ENCODE peak calls at places on chromosomes 12 and 14, in five cellular contexts. N is omental fat pad, W is skeletal muscle cell, H is fibroblast of the conjunctiva, Q is activated gamma-delta T cell treated with Interleukin-2 at 50 U/mL for 16 hours. X is an unnamed sample.

GRCh38 chr14:74491952-74492351 is 1.2 kb downstream of the NPC2 start:
- DNase-seq in W (no peak), N (no peak), H (peak; percentile 28), Q (no peak), X (peak; percentile 51)

GRCh38 chr12:117975006-117975405 is 6.2 kb upstream of the KSR2 start:
- DNase-seq in H (no peak), Q (no peak), W (no peak), N (no peak), X (no peak)

GRCh38 chr12:127191124-127191523 is 1075.8 kb upstream of the TMEM132C start:
- DNase-seq in N (no peak), W (peak; percentile 54), H (peak; percentile 13), Q (no peak), X (no peak)

GRCh38 chr12:52029686-52030085 is 21.6 kb upstream of the NR4A1 start:
- DNase-seq in W (no peak), H (no peak), N (no peak), Q (no peak), X (no peak)

GRCh38 chr12:12755923-12756322 is 29.5 kb upstream of the APOLD1 start:
- DNase-seq in N (no peak), H (no peak), W (no peak), Q (no peak), X (no peak)

GRCh38 chr14:64826845-64827244 is 52.9 kb downstream of the SPTB start:
- DNase-seq in N (no peak), Q (no peak), W (no peak), H (no peak), X (no peak)

GRCh38 chr12:115008951-115009350 is 325.0 kb upstream of the TBX3 start:
- DNase-seq in H (no peak), Q (no peak), N (no peak), W (no peak), X (no peak)

GRCh38 chr12:12930633-12931032 is 21.3 kb downstream of the GPRC5D start:
- DNase-seq in W (no peak), N (no peak), H (no peak), Q (no peak), X (no peak)

GRCh38 chr14:36656769-36657408 is 4.8 kb upstream of the PAX9 start:
- DNase-seq in H (no peak), N (no peak), Q (no peak), W (no peak), X (peak; percentile 20)

GRCh38 chr12:112146123-112146522 is 20.8 kb downstream of the TRAFD1 start:
- DNase-seq in H (no peak), Q (no peak), N (no peak), W (no peak), X (no peak)

GRCh38 chr14:42224053-42224888 is 617.6 kb downstream of the LRFN5 start:
- DNase-seq in Q (no peak), H (peak; percentile 50), N (peak; percentile 79), W (peak; percentile 30), X (peak; percentile 11)

GRCh38 chr14:104732355-104732804 is 8.4 kb downstream of the ADSS1 start:
- DNase-seq in Q (no peak), H (no peak), W (no peak), N (no peak), X (no peak)

GRCh38 chr14:96852823-96853422 is 55.7 kb downstream of the VRK1 start:
- DNase-seq in H (peak; percentile 57), Q (no peak), W (peak; percentile 23), N (no peak), X (no peak)

GRCh38 chr12:50740307-50740706 is 23.6 kb upstream of the ATF1 start:
- DNase-seq in Q (no peak), H (no peak), N (no peak), W (no peak), X (no peak)

GRCh38 chr12:47905313-47905730 is 528 bp upstream of the VDR start:
- DNase-seq in W (no peak), N (peak; percentile 28), H (no peak), Q (peak; percentile 19), X (no peak)

GRCh38 chr14:49586673-49587460 is 687 bp upstream of the RPS29 start:
- DNase-seq in N (no peak), W (peak; percentile 39), Q (peak; percentile 29), H (peak; percentile 62), X (peak; percentile 18)

GRCh38 chr14:103534576-103535061 is 5.6 kb downstream of the TRMT61A start:
- DNase-seq in Q (no peak), W (no peak), H (no peak), N (no peak), X (no peak)

GRCh38 chr14:103334644-103335603 is 887 bp downstream of the EIF5 start:
- DNase-seq in H (peak; percentile 28), W (peak; percentile 58), Q (peak; percentile 64), N (peak; percentile 62), X (peak; percentile 72)

GRCh38 chr12:89694542-89694941 is 14.1 kb downstream of the ATP2B1 start:
- DNase-seq in N (no peak), Q (no peak), W (no peak), H (no peak), X (no peak)

GRCh38 chr14:20603813-20604212 is 12.6 kb upstream of the RNASE12 start:
- DNase-seq in N (no peak), Q (no peak), W (no peak), H (no peak), X (no peak)

GRCh38 chr12:3351731-3352130 is 139.3 kb upstream of the PRMT8 start:
- DNase-seq in W (no peak), H (no peak), N (no peak), Q (no peak), X (no peak)

GRCh38 chr14:77761205-77761931 is 412 bp upstream of the SNW1 start:
- DNase-seq in Q (no peak), N (no peak), H (peak; percentile 92), W (peak; percentile 79), X (no peak)

GRCh38 chr14:94036328-94037167 is 10.4 kb downstream of the OTUB2 start:
- DNase-seq in W (no peak), N (peak; percentile 88), H (peak; percentile 38), Q (peak; percentile 77), X (peak; percentile 74)

GRCh38 chr14:102396531-102396930 is 33.8 kb downstream of the TECPR2 start:
- DNase-seq in N (no peak), Q (no peak), H (no peak), W (no peak), X (no peak)

GRCh38 chr14:96249016-96249415 is 7.0 kb upstream of the BDKRB1 start:
- DNase-seq in Q (no peak), H (peak; percentile 83), N (no peak), W (peak; percentile 92), X (no peak)

X was measured in B cell.